ENCODE peak calls at places on chromosomes 1 and 21, in six cellular contexts. W is retinal pigment epithelial cell, Y is AG10803, A is endothelial cell, Q is esophagus squamous epithelium, C is foreskin fibroblast. K is an unnamed sample.

GRCh38 chr1:54489627-54490240 is 58.3 kb upstream of the ACOT11 start:
- DNase-seq in W (no peak), Y (no peak), A (no peak), Q (no peak), C (no peak), K (no peak)

GRCh38 chr21:29827236-29827635 is 112.6 kb downstream of the GRIK1 start:
- DNase-seq in W (no peak), Y (no peak), A (no peak), Q (no peak), C (peak), K (peak)

GRCh38 chr1:109821221-109821669 is 57.5 kb upstream of the EPS8L3 start:
- DNase-seq in W (peak), Y (peak), A (no peak), Q (no peak), C (peak), K (peak)

GRCh38 chr1:220045356-220046051 is 801 bp downstream of the EPRS1 start:
- DNase-seq in W (no peak), Y (peak), A (no peak), Q (no peak), C (peak), K (no peak)

GRCh38 chr1:1203561-1204424 is 2.6 kb downstream of the TNFRSF18 start:
- DNase-seq in W (no peak), Y (no peak), A (peak), Q (no peak), C (no peak), K (no peak)

GRCh38 chr1:6263716-6264115 is 2.8 kb upstream of the GPR153 start:
- DNase-seq in W (no peak), Y (peak), A (no peak), Q (no peak), C (peak), K (no peak)

GRCh38 chr1:159071970-159072582 is 4.5 kb downstream of the AIM2 start:
- DNase-seq in W (peak), Y (peak), A (peak), Q (no peak), C (peak), K (peak)

GRCh38 chr21:46299167-46299566 is 13.0 kb downstream of the YBEY start:
- DNase-seq in W (no peak), Y (no peak), A (no peak), Q (no peak), C (no peak), K (no peak)

GRCh38 chr1:183597656-183598055 is 7.4 kb upstream of the NCF2 start:
- DNase-seq in W (no peak), Y (no peak), A (no peak), Q (no peak), C (peak), K (no peak)

GRCh38 chr21:38295997-38296764 is 39.4 kb downstream of the KCNJ15 start:
- DNase-seq in W (no peak), Y (peak), A (peak), Q (no peak), C (peak), K (peak)

GRCh38 chr1:42943166-42943565 is 15.5 kb downstream of the SLC2A1 start:
- DNase-seq in W (no peak), Y (no peak), A (no peak), Q (no peak), C (no peak), K (peak)

GRCh38 chr1:237507005-237507404 is 383.7 kb downstream of the ZP4 start:
- DNase-seq in W (no peak), Y (no peak), A (no peak), Q (no peak), C (no peak), K (no peak)

GRCh38 chr21:42694751-42695150 is 41.3 kb downstream of the PDE9A start:
- DNase-seq in W (no peak), Y (no peak), A (no peak), Q (no peak), C (no peak), K (no peak)

GRCh38 chr1:48955774-48956173 is 179.1 kb upstream of the BEND5 start:
- DNase-seq in W (no peak), Y (no peak), A (no peak), Q (no peak), C (no peak), K (no peak)

GRCh38 chr1:48947761-48948537 is 171.3 kb upstream of the BEND5 start:
- DNase-seq in W (no peak), Y (peak), A (no peak), Q (no peak), C (peak), K (no peak)

GRCh38 chr1:48953617-48954016 is 176.9 kb upstream of the BEND5 start:
- DNase-seq in W (no peak), Y (no peak), A (no peak), Q (no peak), C (no peak), K (no peak)
- TF ChIP-seq CTCF in W (no peak), Y (no peak), A (no peak), Q (no peak), C (no peak), K (no peak)

DNA sequence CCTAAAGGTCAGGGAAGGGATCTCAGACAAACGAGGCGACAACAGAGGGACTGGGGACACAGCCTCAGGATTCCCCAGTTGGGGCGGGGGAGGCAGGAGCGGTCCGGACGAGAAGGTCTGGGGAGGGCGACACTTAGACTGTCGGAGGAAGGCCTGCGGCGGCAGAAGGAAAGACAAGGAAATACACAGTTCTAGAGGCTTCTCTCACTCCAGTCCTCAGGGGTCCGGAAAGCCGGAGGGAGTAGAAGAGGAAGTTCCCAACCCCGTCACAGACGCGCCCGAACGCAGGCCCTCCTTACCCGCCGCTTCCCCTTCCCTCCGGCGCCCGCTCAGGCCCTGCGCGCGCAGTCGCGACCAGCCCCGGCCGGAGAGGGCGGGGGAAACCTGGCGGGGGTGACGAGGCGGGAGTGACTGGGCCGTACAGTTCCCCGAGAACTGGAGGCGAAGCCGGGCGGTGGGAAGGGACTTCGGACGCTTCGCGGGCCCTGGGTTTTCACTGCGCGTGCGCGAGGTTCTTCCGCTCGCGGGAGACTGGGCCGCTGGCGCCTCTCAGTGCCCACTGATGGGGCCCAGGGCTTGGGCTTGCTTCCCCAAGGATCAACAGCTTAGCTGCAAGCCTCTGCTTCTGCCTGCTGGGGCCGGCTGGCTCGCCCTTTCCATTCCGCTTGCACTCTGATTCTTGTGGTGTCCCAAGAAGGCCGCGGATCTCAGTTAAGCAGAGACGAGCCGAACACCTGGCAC is at the start of gene IPP:
- DNase-seq in W (peak), Y (peak), A (peak), Q (peak), C (peak), K (peak)
- TF ChIP-seq CTCF in W (peak), Y (peak), A (no peak), Q (no peak), C (peak), K (peak)

GRCh38 chr1:206074839-206075238 is 21.9 kb downstream of the RHEX start:
- DNase-seq in W (no peak), Y (no peak), A (no peak), Q (no peak), C (no peak), K (peak)
- TF ChIP-seq CTCF in W (no peak), Y (no peak), A (peak), Q (no peak), C (no peak), K (peak)

DNA sequence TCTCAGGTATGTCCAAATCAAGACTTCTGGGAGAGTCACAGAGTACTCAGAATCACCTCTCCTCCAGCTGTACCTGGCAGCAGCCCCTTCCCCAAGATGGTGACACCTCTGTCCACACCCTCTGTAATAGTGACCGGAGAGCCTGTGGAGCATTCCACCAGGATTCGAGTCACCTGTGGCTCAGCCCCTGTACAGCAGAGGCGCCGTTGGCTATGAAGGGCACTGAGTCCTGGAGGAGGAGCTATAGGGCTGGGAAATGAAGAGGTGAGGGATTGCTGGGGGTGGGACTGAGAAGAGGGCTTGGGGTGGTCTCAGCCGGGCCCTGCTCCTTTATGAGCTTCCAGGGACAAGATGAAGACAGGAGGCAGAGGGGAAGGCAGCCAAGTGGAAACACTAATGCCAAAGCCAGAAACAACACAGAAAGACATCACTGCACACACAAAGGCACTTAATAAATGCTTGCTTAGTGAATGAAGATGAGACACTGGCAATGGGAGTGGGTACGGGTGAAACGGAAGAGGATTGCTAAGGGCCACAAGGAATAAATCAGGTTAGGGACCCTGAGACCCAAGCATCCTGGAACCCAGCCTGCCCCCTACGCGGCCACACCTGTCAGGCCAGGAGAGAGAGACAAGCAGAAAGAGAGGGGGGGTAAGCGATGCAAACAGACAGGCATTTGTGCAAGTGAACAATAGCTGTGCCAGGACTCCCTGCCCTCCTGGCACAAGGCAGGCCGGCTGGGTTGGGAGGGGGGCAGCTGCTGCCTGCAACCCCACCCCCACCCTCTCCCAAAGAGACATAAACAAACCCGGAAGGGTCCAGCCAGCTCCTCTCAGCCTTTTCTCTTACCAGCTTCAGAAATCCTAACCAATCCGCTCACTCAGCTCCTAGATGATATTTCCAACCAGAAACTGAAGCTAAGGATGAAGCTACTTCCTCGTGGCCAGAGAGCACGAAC is 3.9 kb downstream of the ARHGEF2 start:
- DNase-seq in W (no peak), Y (no peak), A (no peak), Q (no peak), C (no peak), K (no peak)
- TF ChIP-seq CTCF in W (no peak), Y (no peak), A (no peak), Q (no peak), C (no peak), K (no peak)

GRCh38 chr1:30725450-30726095 is 2.2 kb upstream of the MATN1 start:
- DNase-seq in W (no peak), Y (no peak), A (no peak), Q (no peak), C (no peak), K (no peak)

GRCh38 chr1:30722175-30722537 is 1.2 kb downstream of the MATN1 start:
- DNase-seq in W (no peak), Y (no peak), A (no peak), Q (no peak), C (no peak), K (no peak)

GRCh38 chr1:30724655-30725421 is 1.5 kb upstream of the MATN1 start:
- DNase-seq in W (no peak), Y (no peak), A (no peak), Q (no peak), C (no peak), K (no peak)

GRCh38 chr1:30723296-30723897 is at the start of gene MATN1:
- DNase-seq in W (no peak), Y (no peak), A (no peak), Q (no peak), C (no peak), K (no peak)

DNA sequence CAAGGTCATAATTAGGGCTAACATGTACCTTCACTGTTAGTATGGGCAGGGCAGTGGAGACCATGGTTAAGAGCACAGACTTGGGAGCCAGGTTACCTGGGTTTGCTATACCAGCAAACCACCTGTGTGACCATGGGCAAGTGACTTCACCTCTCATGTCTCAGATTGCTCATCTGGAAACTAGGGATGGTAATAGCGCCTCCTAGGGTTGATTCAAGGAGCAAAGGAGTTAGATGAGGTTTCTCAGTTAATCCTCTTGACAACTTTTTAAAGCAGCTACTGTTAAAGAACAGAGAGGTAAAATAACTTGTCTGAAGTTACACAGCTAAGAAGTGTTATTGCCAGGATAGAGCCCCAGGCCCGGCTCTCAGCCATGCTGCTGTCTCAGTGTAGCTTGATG is 790 bp upstream of the MATN1 start:
- DNase-seq in W (no peak), Y (no peak), A (no peak), Q (no peak), C (no peak), K (no peak)
- TF ChIP-seq CTCF in W (peak), Y (peak), A (no peak), Q (no peak), C (no peak), K (peak)

DNA sequence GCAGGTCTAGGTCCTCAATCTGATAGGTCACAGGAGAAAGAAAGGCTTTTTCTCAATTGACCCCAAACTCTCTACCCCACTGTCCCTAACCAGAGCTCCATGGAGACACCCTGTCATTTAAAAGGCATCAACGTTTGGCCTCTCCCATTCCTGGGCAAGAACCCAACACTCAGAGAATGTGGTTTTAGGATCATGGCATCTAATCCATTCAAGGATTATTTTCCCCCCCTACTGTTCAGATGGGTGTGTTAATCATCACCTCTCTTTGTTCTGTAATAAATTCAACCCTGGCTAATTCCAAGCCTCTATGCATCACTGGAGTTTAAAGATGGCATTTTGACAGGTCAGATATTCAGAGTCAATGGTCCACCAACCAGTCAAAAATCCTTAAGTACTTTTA is 42.7 kb downstream of the TBX15 start:
- DNase-seq in W (no peak), Y (peak), A (no peak), Q (no peak), C (peak), K (peak)
- TF ChIP-seq CTCF in W (no peak), Y (peak), A (no peak), Q (no peak), C (no peak), K (peak)